ENCODE peak calls at places on chromosome 17, in four cellular contexts. J, B, D and L are unnamed samples.

GRCh38 chr17:55238931-55239297 is 25.8 kb upstream of the HLF start:
- DNase-seq in J (peak; percentile 9), B (no peak), D (peak; percentile 16), L (peak; percentile 26)

GRCh38 chr17:81558941-81559806 is 7.0 kb upstream of the FAAP100 start:
- DNase-seq in J (no peak), B (no peak), D (no peak), L (no peak)

GRCh38 chr17:48671697-48672171 is 45.6 kb upstream of the HOXB9 start:
- DNase-seq in J (peak; percentile 51), B (peak; percentile 88), D (peak; percentile 63), L (peak; percentile 85)

GRCh38 chr17:83055911-83056582 is 23.4 kb upstream of the METRNL start:
- DNase-seq in J (no peak), B (peak; percentile 81), D (peak; percentile 44), L (no peak)

GRCh38 chr17:33015716-33016346 is 24.2 kb downstream of the SPACA3 start:
- DNase-seq in J (no peak), B (no peak), D (no peak), L (no peak)

GRCh38 chr17:48253976-48254375 is 146.4 kb downstream of the SNX11 start:
- DNase-seq in J (no peak), B (no peak), D (no peak), L (no peak)

GRCh38 chr17:2487306-2487705 is 24.4 kb downstream of the METTL16 start:
- DNase-seq in J (no peak), B (no peak), D (no peak), L (no peak)

GRCh38 chr17:65690626-65691310 is 129.3 kb upstream of the AXIN2 start:
- DNase-seq in J (no peak), B (no peak), D (no peak), L (no peak)

GRCh38 chr17:17216776-17217175 is 10.6 kb upstream of the PLD6 start:
- DNase-seq in J (no peak), B (no peak), D (no peak), L (no peak)

GRCh38 chr17:41500131-41500911 is 5.1 kb downstream of the KRT13 start:
- DNase-seq in J (no peak), B (peak; percentile 64), D (peak; percentile 80), L (no peak)

GRCh38 chr17:4533522-4534502 is 21.4 kb downstream of the MYBBP1A start:
- DNase-seq in J (no peak), B (no peak), D (no peak), L (peak; percentile 97)

GRCh38 chr17:81309140-81309858 is 14.2 kb upstream of the SLC38A10 start:
- DNase-seq in J (no peak), B (peak; percentile 93), D (peak; percentile 54), L (peak; percentile 62)

GRCh38 chr17:6361733-6362132 is 73.2 kb downstream of the AIPL1 start:
- DNase-seq in J (no peak), B (no peak), D (peak; percentile 54), L (no peak)

GRCh38 chr17:77327566-77328463 is 187.0 kb downstream of the SEC14L1 start:
- DNase-seq in J (no peak), B (no peak), D (no peak), L (peak; percentile 2)

GRCh38 chr17:78530675-78531074 is 46.5 kb downstream of the DNAH17 start:
- DNase-seq in J (no peak), B (no peak), D (no peak), L (no peak)